ENCODE peak calls at places on chromosomes 12 and 14, in six cellular contexts. J is cardiac fibroblast, H is fibroblast of the aortic adventitia, M is uterus, O is choroid plexus epithelial cell, T is IMR-90. K is an unnamed sample.
A peak's percentile ranks its signal among the peaks of the same experiment; 100 is the strongest.

GRCh38 chr14:75595211-75595610 is 16.8 kb downstream of the FLVCR2 start:
- DNase-seq in H (no peak), T (peak; percentile 7), O (peak; percentile 51), M (no peak), J (no peak), K (no peak)

GRCh38 chr14:59041308-59041707 is 147.2 kb upstream of the DAAM1 start:
- DNase-seq in H (no peak), T (no peak), M (no peak), J (no peak), O (no peak), K (no peak)

GRCh38 chr12:118984206-118984943 is 3.0 kb downstream of the SRRM4 start:
- DNase-seq in T (no peak), M (no peak), O (no peak), J (no peak), H (no peak), K (no peak)

GRCh38 chr12:116954700-116955381 is 44.1 kb downstream of the FBXW8 start:
- DNase-seq in J (peak; percentile 20), H (peak; percentile 9), M (no peak), T (no peak), O (peak; percentile 18), K (no peak)

GRCh38 chr12:68159681-68160304 is at the start of gene IFNG:
- DNase-seq in J (no peak), O (no peak), M (no peak), H (no peak), T (no peak), K (no peak)

GRCh38 chr12:64796205-64796845 is 28.1 kb upstream of the TBC1D30 start:
- DNase-seq in H (peak; percentile 94), T (peak; percentile 92), M (peak; percentile 22), J (peak; percentile 95), O (peak; percentile 97), K (peak; percentile 95)

GRCh38 chr14:99603471-99603933 is 505 bp downstream of the CCDC85C start:
- DNase-seq in O (peak; percentile 43), J (peak; percentile 43), T (peak; percentile 49), M (peak; percentile 48), H (peak; percentile 46), K (peak; percentile 48)

GRCh38 chr14:78586681-78587080 is 416.5 kb downstream of the NRXN3 start:
- DNase-seq in O (no peak), T (no peak), H (no peak), M (no peak), J (no peak), K (no peak)

GRCh38 chr14:101360045-101360931 is 201.0 kb upstream of the DIO3 start:
- DNase-seq in J (no peak), M (peak; percentile 79), H (no peak), T (no peak), O (no peak), K (no peak)

GRCh38 chr12:69069479-69069878 is 136.5 kb upstream of the CPM start:
- DNase-seq in M (no peak), T (no peak), H (no peak), J (no peak), O (no peak), K (no peak)

GRCh38 chr14:30440986-30441385 is 118.0 kb upstream of the G2E3 start:
- DNase-seq in O (no peak), M (no peak), H (no peak), T (no peak), J (no peak), K (no peak)

GRCh38 chr12:94377599-94377998 is 82.1 kb downstream of the CEP83 start:
- DNase-seq in O (no peak), J (no peak), M (no peak), H (no peak), T (no peak), K (no peak)

GRCh38 chr12:117313906-117314305 is 47.5 kb downstream of the NOS1 start:
- DNase-seq in T (no peak), J (no peak), M (no peak), O (no peak), H (no peak), K (no peak)

GRCh38 chr14:68777644-68778043 is 15.2 kb downstream of the ZFP36L1 start:
- DNase-seq in O (no peak), J (no peak), M (no peak), T (no peak), H (no peak), K (no peak)

GRCh38 chr14:68771631-68772030 is 21.2 kb downstream of the ZFP36L1 start:
- DNase-seq in M (no peak), O (no peak), T (no peak), H (no peak), J (no peak), K (no peak)

GRCh38 chr14:68774771-68775613 is 17.9 kb downstream of the ZFP36L1 start:
- DNase-seq in T (peak; percentile 84), O (no peak), J (peak; percentile 17), H (peak; percentile 80), M (peak; percentile 10), K (no peak)

GRCh38 chr14:68772761-68773381 is 20.0 kb downstream of the ZFP36L1 start:
- DNase-seq in J (no peak), O (no peak), H (no peak), T (no peak), M (peak; percentile 10), K (no peak)

DNA sequence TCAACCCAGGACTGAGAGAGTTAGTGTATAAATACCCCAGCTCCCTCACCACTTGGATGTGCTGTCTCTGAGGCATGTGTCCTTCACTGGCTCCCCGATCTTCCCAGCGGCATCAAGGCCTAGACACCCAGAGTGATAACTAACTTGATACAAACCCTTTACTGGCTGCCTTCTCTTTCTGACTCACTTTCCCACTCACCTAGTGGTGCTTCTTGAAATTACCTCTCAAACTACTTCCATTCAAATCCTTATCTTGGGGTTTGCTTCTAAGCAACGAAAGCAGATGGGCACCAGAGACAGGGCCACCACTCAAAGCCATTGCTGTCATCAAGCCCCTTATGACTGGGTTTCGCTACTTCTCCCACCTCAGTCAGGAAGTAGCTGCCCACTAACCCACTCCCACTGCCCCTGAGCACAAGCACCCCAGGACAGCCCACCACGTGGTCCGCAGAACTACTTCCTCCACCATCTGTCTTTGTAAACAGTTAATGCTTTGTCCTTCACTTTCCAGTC is 17.2 kb downstream of the ZFP36L1 start:
- DNase-seq in O (no peak), J (no peak), T (no peak), M (no peak), H (no peak), K (no peak)
- TF ChIP-seq CTCF in O (peak; percentile 1), J (peak; percentile 17), T (no peak), M (no peak), H (no peak), K (no peak)

GRCh38 chr12:53131844-53132243 is 28.6 kb downstream of the SOAT2 start:
- DNase-seq in T (no peak), M (no peak), J (no peak), O (no peak), H (no peak), K (no peak)

GRCh38 chr12:53133722-53134121 is 30.4 kb downstream of the SOAT2 start:
- DNase-seq in M (no peak), J (no peak), O (no peak), T (no peak), H (no peak), K (no peak)

GRCh38 chr12:53127169-53127568 is 23.9 kb downstream of the SOAT2 start:
- DNase-seq in H (no peak), O (no peak), M (no peak), J (no peak), T (no peak), K (no peak)

GRCh38 chr12:53124352-53124723 is 21.1 kb downstream of the SOAT2 start:
- DNase-seq in J (no peak), T (no peak), O (no peak), M (no peak), H (no peak), K (no peak)

DNA sequence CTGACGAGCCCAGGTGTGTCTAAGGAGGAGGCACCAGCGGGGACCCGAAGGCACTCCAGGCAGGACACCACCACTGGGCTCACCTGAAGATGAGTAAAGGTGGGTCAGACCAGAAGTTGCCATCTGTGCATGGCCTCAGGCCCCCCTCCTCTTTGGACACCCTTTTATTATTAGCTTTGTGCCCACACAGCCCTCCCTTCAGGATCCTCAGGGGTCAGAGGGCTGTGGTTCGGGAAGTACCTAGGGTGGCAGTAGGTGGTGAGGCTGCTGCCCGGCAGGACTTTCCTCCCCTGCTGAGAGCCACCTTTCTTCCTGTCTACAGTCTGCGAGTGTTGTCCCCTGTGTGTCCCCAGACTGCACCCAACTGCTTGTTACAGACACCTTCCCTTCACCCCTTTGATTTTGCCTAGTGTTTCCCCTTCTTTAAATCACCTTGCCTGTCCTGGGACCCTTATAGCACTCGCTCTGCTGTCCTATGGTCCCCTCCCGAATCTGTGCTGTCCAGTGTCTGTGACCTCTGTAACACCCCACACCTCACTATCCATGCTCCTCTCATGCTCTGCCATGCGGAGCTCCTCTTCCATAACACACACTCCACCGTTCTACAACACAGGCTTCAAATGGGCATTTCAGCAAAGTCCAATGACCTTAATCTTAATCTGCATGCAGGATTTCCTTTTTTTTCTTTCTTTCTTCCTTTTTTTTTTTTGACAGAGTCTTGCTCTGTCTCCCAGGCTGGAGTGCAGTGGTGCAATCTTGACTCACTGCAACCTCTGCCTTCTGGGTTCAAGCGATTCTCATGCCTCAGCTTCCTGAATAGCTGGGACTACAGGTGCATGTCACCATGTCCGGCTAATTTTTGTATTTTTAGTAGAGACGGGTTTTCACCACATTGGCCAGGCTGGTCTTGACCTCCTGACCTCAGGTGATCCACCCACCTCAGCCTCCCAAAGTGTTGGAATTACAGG is 25.8 kb downstream of the SOAT2 start:
- DNase-seq in J (no peak), T (no peak), M (no peak), H (no peak), O (no peak), K (no peak)
- H3K4me3 ChIP-seq in J (no peak overlapping the region), T (no peak overlapping the region), M (no peak overlapping the region), H (no peak overlapping the region), O (no peak overlapping the region), K (no peak overlapping the region)

GRCh38 chr12:30880061-30880460 is 46.5 kb upstream of the TSPAN11 start:
- DNase-seq in M (no peak), J (no peak), T (no peak), H (peak; percentile 8), O (no peak), K (no peak)

GRCh38 chr12:30880813-30881212 is 45.7 kb upstream of the TSPAN11 start:
- DNase-seq in T (no peak), M (no peak), O (no peak), H (no peak), J (no peak), K (no peak)

GRCh38 chr12:30884804-30885203 is 41.7 kb upstream of the TSPAN11 start:
- DNase-seq in H (no peak), T (no peak), J (no peak), O (no peak), M (no peak), K (no peak)

GRCh38 chr12:30885321-30885720 is 41.2 kb upstream of the TSPAN11 start:
- DNase-seq in O (no peak), H (no peak), J (no peak), M (no peak), T (no peak), K (no peak)

DNA sequence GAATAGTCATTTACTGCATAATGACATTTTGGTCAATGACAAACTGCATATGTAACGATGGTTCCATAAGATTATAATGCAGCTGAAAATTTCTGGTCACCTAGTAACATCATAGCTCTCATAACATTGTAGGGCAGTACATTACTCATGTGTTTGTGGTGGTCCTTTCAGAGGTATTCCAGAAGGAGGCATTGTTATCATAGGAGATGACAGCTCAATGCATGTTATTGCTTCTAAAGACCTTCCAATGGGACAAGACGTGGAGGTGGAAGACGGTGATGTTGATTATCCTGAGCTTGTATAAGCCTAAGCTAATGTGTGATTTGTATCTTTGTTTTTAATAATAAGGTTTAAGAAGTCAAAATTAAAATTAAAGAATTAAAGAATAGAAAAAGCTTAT is 43.8 kb upstream of the TSPAN11 start:
- DNase-seq in O (peak; percentile 37), T (no peak), H (peak; percentile 4), M (no peak), J (peak; percentile 24), K (no peak)
- TF ChIP-seq CTCF in O (peak; percentile 31), T (no peak), H (no peak), M (no peak), J (no peak), K (no peak)

GRCh38 chr12:52037248-52037861 is 13.9 kb upstream of the NR4A1 start:
- DNase-seq in M (peak; percentile 88), O (peak; percentile 62), J (peak; percentile 74), H (peak; percentile 83), T (peak; percentile 46), K (peak; percentile 60)
- H3K4me3 ChIP-seq in M (peak overlapping the region; percentile 70), O (peak overlapping the region; percentile 60), J (peak overlapping the region; percentile 61), H (peak overlapping the region; percentile 75), T (peak overlapping the region; percentile 72), K (peak overlapping the region; percentile 64)

K was measured in fibroblast of pulmonary artery.